ENCODE peak calls at places on chromosomes 16 and 17, in ten cellular contexts. E, S, I, C, T, V, K, D, P and U are unnamed samples.

GRCh38 chr17:74729866-74730265 is 7.2 kb upstream of the RAB37 start:
- DNase-seq in I (no peak), D (no peak), S (no peak), C (no peak), E (no peak), K (no peak), T (no peak), P (no peak), V (no peak), U (no peak)

GRCh38 chr16:14284930-14285541 is 213.9 kb downstream of the MRTFB start:
- DNase-seq in S (no peak), I (peak; percentile 41), E (peak; percentile 53), T (peak; percentile 73), C (no peak), D (peak; percentile 71), P (peak; percentile 67), V (peak; percentile 73), K (peak; percentile 63), U (no peak)

GRCh38 chr17:58970966-58971575 is 135.6 kb downstream of the TRIM37 start:
- DNase-seq in V (no peak), I (no peak), K (no peak), P (no peak), T (no peak), S (no peak), E (no peak), C (no peak), D (no peak), U (no peak)

GRCh38 chr17:56593741-56594527 is 435 bp downstream of the NOG start:
- DNase-seq in K (no peak), S (peak; percentile 48), D (peak; percentile 85), T (peak; percentile 50), P (peak; percentile 56), C (peak; percentile 57), E (peak; percentile 57), I (peak; percentile 29), V (peak; percentile 45), U (no peak)

GRCh38 chr17:49104511-49105074 is 28.0 kb upstream of the B4GALNT2 start:
- DNase-seq in P (no peak), T (no peak), S (no peak), V (no peak), C (no peak), I (no peak), D (no peak), K (no peak), E (no peak), U (no peak)

GRCh38 chr16:81873843-81874752 is 95.0 kb downstream of the PLCG2 start:
- DNase-seq in D (peak; percentile 75), E (peak; percentile 73), C (peak; percentile 59), T (peak; percentile 47), I (peak; percentile 49), V (peak; percentile 87), S (peak; percentile 41), K (peak; percentile 57), P (peak; percentile 67), U (no peak)

GRCh38 chr17:78133971-78134898 is 3.7 kb downstream of the TMC8 start:
- DNase-seq in D (peak; percentile 50), T (peak; percentile 36), P (peak; percentile 76), S (no peak), K (peak; percentile 70), C (peak; percentile 40), E (no peak), I (peak; percentile 43), V (peak; percentile 93), U (no peak)

GRCh38 chr17:17042851-17043667 is 802 bp downstream of the MPRIP start:
- DNase-seq in C (no peak), E (peak; percentile 44), P (no peak), S (no peak), K (no peak), T (peak; percentile 41), V (peak; percentile 54), D (peak; percentile 28), I (no peak), U (no peak)

GRCh38 chr17:1918346-1919021 is 88.7 kb downstream of the RPA1 start:
- DNase-seq in V (no peak), K (no peak), E (no peak), C (no peak), I (no peak), T (no peak), S (no peak), D (no peak), P (no peak), U (no peak)

DNA sequence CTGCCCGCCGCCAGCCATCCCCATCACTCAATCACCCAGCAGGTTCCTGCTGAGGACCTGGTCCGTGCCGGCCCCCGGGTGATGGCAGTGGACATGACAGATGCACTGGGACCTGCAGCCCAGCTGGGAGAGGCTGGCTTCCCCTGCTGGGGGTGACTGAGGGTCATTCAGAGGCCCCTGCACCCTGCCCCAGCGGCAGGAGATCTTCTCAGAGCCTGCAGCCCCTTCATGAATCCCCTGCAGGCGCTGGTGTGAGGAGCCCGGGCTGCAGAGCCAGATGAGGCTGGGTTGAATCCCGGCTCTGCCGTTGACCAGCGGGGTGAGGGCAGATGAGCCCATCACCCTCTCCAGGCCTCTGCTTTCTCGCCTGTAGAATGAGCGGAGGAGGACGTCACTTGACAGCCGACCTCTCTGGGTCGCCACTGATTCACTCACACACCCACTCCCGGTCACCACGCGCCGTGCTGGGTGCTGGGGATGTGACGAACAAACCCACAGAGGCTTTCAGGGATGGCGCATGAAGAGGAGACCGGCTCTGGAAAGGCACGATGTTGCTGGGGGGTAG is 95.2 kb upstream of the CIBAR2 start:
- DNase-seq in K (no peak), T (no peak), V (no peak), I (no peak), P (no peak), D (peak; percentile 54), S (no peak), E (no peak), C (no peak), U (no peak)
- TF ChIP-seq CTCF in K (no peak), T (no peak), V (no peak), I (no peak), P (no peak), D (no peak), S (no peak), E (no peak), C (no peak), U (no peak)

DNA sequence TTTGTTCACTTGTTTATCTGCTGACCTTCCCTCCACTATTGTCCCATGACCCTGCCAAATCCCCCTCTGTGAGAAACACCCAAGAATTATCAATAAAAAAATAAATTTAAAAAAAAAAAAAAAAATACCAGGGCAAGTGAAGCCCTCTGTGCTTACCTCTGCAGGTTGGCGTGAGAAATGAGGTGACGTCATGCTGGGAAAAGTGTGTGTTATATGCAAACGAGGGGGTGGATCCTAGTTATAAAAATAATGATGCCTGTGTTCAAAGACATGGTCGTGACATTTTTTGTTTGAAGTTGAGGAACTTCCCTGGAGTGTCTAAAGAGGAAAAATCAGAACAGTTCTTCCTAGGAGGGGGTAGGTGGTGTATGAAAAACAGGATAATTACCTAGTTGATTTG is 20.2 kb downstream of the TMC7 start:
- DNase-seq in E (no peak), T (no peak), C (no peak), S (no peak), D (no peak), V (no peak), P (no peak), K (no peak), I (no peak), U (no peak)
- TF ChIP-seq CTCF in E (no peak), T (no peak), C (no peak), S (no peak), D (no peak), V (no peak), P (no peak), K (no peak), I (no peak), U (no peak)

DNA sequence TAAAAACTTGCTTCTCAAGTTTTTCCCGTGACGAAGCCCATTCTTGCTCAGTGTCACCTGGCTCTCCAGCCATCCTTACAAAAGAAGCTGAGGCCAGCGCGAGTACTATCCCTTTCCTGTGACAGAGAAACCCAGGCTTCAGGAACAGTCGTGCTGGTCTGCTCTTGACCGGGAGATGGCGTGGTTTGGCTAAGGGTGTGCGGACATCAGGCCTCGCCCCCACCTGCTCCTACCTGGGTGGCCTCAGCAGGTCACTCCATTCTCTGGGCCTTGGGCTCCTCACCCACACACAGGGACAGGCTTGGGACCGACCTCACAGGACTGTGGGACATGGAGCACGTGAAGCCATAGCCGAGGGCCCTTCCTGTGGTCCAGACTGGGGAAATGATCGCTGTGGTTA is 75.2 kb upstream of the CIBAR2 start:
- DNase-seq in S (no peak), I (no peak), E (no peak), V (peak; percentile 85), P (no peak), T (no peak), D (no peak), K (no peak), C (no peak), U (no peak)
- TF ChIP-seq CTCF in S (no peak), I (no peak), E (no peak), V (peak; percentile 77), P (no peak), T (no peak), D (no peak), K (no peak), C (no peak), U (no peak)

DNA sequence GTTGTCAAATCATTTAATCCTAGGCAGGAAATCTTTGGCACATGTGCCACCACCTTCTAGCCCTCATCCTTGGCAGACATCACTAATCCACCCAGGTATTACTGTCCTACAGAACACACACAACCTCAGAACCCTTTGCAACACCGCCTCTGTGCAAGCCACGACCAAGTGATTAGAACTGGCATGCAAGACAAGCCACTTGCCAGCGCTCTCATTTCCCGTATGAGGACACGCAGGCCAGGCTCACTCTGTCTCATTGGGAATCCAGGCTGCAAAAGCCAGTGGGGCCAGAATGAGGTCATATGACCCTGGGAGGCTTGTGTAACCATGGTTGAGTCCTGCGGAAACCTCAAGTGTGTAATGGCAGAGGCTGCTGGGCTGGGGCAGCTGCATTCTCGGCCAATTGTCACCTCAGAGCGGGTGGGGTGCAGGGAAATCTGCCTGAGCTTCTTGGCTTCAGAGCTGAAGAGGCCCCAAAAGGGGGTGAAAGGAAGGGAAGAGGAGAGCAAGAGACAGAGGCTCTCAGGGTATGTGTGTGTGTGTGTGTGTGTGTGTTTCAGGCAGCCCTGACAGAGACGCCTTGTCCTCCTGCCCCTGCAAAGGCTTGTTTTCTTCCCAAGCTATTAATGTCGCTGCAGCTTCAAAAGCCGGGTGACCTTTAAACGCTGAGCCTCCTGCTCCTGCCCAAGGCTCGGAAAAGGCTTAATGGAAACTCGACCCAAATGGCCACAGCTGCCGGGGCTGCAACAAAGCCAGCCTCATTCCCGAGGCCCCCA is 43.2 kb upstream of the MRPS23 start:
- DNase-seq in K (peak; percentile 75), T (peak; percentile 99), V (peak; percentile 58), I (peak; percentile 94), P (peak; percentile 81), C (peak; percentile 73), S (peak; percentile 90), D (peak; percentile 73), E (peak; percentile 79), U (peak; percentile 95)
- TF ChIP-seq CTCF in K (no peak), T (no peak), V (no peak), I (no peak), P (peak; percentile 2), C (no peak), S (no peak), D (no peak), E (no peak), U (no peak)

GRCh38 chr17:81401727-81402529 is 6.7 kb downstream of the BAHCC1 start:
- DNase-seq in V (peak; percentile 68), D (peak; percentile 64), E (no peak), P (no peak), C (peak; percentile 43), S (no peak), K (no peak), I (no peak), T (peak; percentile 58), U (no peak)
- TF ChIP-seq CTCF in V (peak; percentile 64), D (peak; percentile 50), E (peak; percentile 38), P (peak; percentile 15), C (peak; percentile 36), S (peak; percentile 12), K (peak; percentile 68), I (no peak), T (peak; percentile 41), U (no peak)